ENCODE peak calls at places on chromosomes 11 and 22, in four cellular contexts. Z is SIG-M5; I is globus pallidus; N is stimulated activated CD8-positive, alpha-beta memory T cell treated with anti-CD3 and anti-CD28 coated beads, Interleukin-7, amount 100 ng/mL, for 4 hours. S is an unnamed sample.

GRCh38 chr11:19382131-19382611 is 141.4 kb upstream of the E2F8 start:
- DNase-seq in N (no peak), Z (no peak), I (peak), S (no peak)

GRCh38 chr22:19806213-19807160 is 45.9 kb downstream of the TBX1 start:
- DNase-seq in I (no peak), Z (no peak), N (no peak), S (peak)

GRCh38 chr11:130899106-130899505 is 17.2 kb downstream of the SNX19 start:
- DNase-seq in I (no peak), N (no peak), Z (no peak), S (no peak)

GRCh38 chr11:11311169-11311568 is 41.9 kb downstream of the CSNK2A3 start:
- DNase-seq in I (no peak), N (no peak), Z (peak), S (no peak)

GRCh38 chr22:46561435-46561905 is 24.1 kb upstream of the CELSR1 start:
- DNase-seq in Z (no peak), I (no peak), N (no peak), S (no peak)

GRCh38 chr11:70014291-70014690 is 63.8 kb upstream of the ANO1 start:
- DNase-seq in I (no peak), Z (no peak), N (no peak), S (no peak)

GRCh38 chr11:72454791-72455190 is 20.5 kb upstream of the CLPB start:
- DNase-seq in I (no peak), Z (no peak), N (no peak), S (no peak)

GRCh38 chr11:19511413-19512183 is 201.0 kb upstream of the NAV2 start:
- DNase-seq in N (no peak), I (peak), Z (no peak), S (no peak)

GRCh38 chr11:77801477-77801876 is 19.0 kb downstream of the RSF1 start:
- DNase-seq in Z (no peak), I (no peak), N (no peak), S (no peak)

GRCh38 chr11:27310710-27311109 is 52.3 kb downstream of the CCDC34 start:
- DNase-seq in I (no peak), Z (no peak), N (no peak), S (no peak)

GRCh38 chr11:1217151-1217550 is 5.7 kb upstream of the MUC5B start:
- DNase-seq in Z (no peak), N (no peak), I (no peak), S (no peak)

S was measured in lower leg skin.